ENCODE peak calls at places on chromosome 17, in five cellular contexts. P, H, V, T and X are unnamed samples.

GRCh38 chr17:50620848-50621247 is 13.8 kb upstream of the ABCC3 start:
- DNase-seq in H (no peak), P (no peak), T (no peak), V (no peak), X (no peak)

GRCh38 chr17:17921192-17922082 is 50.8 kb downstream of the TOM1L2 start:
- DNase-seq in H (peak; percentile 87), V (no peak), P (peak; percentile 92), T (no peak), X (peak; percentile 97)

GRCh38 chr17:43010667-43011308 is 4.2 kb downstream of the IFI35 start:
- DNase-seq in P (no peak), H (no peak), V (peak; percentile 75), T (no peak), X (no peak)

GRCh38 chr17:49016775-49017463 is 19.7 kb downstream of the IGF2BP1 start:
- DNase-seq in T (no peak), P (peak; percentile 89), V (peak; percentile 42), H (no peak), X (peak; percentile 94)

GRCh38 chr17:77475012-77475976 is 334.5 kb downstream of the SEC14L1 start:
- DNase-seq in T (no peak), V (no peak), H (peak; percentile 44), P (peak; percentile 94), X (peak; percentile 75)

GRCh38 chr17:19720631-19721426 is 4.4 kb upstream of the SLC47A2 start:
- DNase-seq in P (no peak), T (no peak), V (peak; percentile 75), H (no peak), X (no peak)

GRCh38 chr17:8836821-8837426 is 30.6 kb downstream of the PIK3R6 start:
- DNase-seq in V (no peak), T (no peak), P (no peak), H (no peak), X (no peak)

GRCh38 chr17:78361227-78361683 is 1.4 kb upstream of the SOCS3 start:
- DNase-seq in H (no peak), V (no peak), P (no peak), T (peak; percentile 35), X (no peak)

GRCh38 chr17:8696456-8696855 is 48.2 kb downstream of the CCDC42 start:
- DNase-seq in V (no peak), T (no peak), P (no peak), H (no peak), X (no peak)

GRCh38 chr17:80790021-80790765 is 201.4 kb upstream of the CHMP6 start:
- DNase-seq in T (no peak), H (no peak), P (peak; percentile 17), V (no peak), X (no peak)

GRCh38 chr17:11278984-11279270 is 37.9 kb downstream of the SHISA6 start:
- DNase-seq in P (no peak), H (no peak), V (no peak), T (no peak), X (no peak)

GRCh38 chr17:7383742-7384488 is 3.0 kb downstream of the TNK1 start:
- DNase-seq in P (no peak), T (peak; percentile 54), V (peak; percentile 54), H (no peak), X (peak; percentile 34)

GRCh38 chr17:76566613-76566943 is 19.1 kb downstream of the ST6GALNAC2 start:
- DNase-seq in H (no peak), V (no peak), P (no peak), T (no peak), X (no peak)

GRCh38 chr17:48996696-48997102 is 486 bp upstream of the IGF2BP1 start:
- DNase-seq in T (no peak), H (no peak), V (no peak), P (no peak), X (no peak)

GRCh38 chr17:76191891-76192290 is 48.4 kb downstream of the RNF157 start:
- DNase-seq in H (no peak), V (no peak), P (no peak), T (no peak), X (no peak)

GRCh38 chr17:76188213-76189060 is 47.4 kb upstream of the FOXJ1 start:
- DNase-seq in V (no peak), T (no peak), P (peak; percentile 15), H (no peak), X (no peak)

GRCh38 chr17:78890111-78890897 is 12.7 kb downstream of the CEP295NL start:
- DNase-seq in P (no peak), V (peak; percentile 75), T (no peak), H (no peak), X (no peak)

GRCh38 chr17:75549246-75550138 is 24.0 kb downstream of the LLGL2 start:
- DNase-seq in T (no peak), V (peak; percentile 87), H (no peak), P (no peak), X (no peak)

GRCh38 chr17:50470451-50470850 is 1.8 kb upstream of the CHAD start:
- DNase-seq in P (no peak), T (no peak), V (peak; percentile 83), H (no peak), X (no peak)

GRCh38 chr17:9217151-9218067 is 196.1 kb downstream of the NTN1 start:
- DNase-seq in H (peak; percentile 32), V (no peak), T (no peak), P (peak; percentile 72), X (peak; percentile 84)

GRCh38 chr17:59001158-59001814 is 105.4 kb downstream of the TRIM37 start:
- DNase-seq in P (peak; percentile 18), H (peak; percentile 12), V (peak; percentile 31), T (peak; percentile 21), X (peak; percentile 51)

GRCh38 chr17:78325076-78325712 is 34.7 kb downstream of the SOCS3 start:
- DNase-seq in T (peak; percentile 61), V (peak; percentile 49), P (peak; percentile 55), H (no peak), X (peak; percentile 86)

GRCh38 chr17:8965394-8966168 is at the start of gene PIK3R5:
- DNase-seq in V (peak; percentile 75), P (no peak), H (no peak), T (no peak), X (no peak)

DNA sequence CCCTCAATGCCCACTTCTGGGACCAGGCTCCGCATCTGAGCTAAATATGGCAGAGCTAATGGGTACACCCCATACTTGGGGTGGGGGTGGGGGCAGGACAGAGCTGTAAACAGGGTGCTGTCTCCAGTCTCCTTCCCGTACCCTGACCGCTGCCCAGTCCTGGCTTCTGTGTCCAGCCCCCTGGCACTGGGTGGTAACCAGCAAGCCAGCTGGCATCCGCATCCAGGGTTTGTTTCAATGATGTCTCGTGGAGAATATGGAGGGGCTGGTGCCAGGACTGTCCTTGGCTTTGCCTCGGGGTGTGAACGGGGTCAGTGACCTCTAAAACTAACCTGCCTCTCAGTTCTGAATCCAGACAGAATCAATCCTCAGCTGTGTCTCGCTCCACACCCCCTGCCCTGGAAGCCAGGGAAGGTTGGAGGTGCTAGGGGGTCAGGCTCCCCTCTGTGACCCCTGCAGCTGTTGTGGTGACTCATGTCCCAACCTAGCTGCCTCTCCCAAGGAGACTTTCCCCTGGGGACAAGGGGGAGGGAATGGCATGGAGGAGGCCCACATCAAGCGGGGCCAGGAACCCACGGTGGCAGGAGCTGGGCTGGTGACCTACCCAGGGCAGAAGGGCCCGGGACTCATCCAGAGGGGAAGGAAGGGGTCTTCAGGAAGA is 1.5 kb upstream of the PNMT start:
- DNase-seq in V (no peak), H (no peak), T (no peak), P (no peak), X (peak; percentile 20)
- H3K4me3 ChIP-seq in V (no peak overlapping the region), H (no peak overlapping the region), T (no peak overlapping the region), P (no peak overlapping the region), X (no peak overlapping the region)

DNA sequence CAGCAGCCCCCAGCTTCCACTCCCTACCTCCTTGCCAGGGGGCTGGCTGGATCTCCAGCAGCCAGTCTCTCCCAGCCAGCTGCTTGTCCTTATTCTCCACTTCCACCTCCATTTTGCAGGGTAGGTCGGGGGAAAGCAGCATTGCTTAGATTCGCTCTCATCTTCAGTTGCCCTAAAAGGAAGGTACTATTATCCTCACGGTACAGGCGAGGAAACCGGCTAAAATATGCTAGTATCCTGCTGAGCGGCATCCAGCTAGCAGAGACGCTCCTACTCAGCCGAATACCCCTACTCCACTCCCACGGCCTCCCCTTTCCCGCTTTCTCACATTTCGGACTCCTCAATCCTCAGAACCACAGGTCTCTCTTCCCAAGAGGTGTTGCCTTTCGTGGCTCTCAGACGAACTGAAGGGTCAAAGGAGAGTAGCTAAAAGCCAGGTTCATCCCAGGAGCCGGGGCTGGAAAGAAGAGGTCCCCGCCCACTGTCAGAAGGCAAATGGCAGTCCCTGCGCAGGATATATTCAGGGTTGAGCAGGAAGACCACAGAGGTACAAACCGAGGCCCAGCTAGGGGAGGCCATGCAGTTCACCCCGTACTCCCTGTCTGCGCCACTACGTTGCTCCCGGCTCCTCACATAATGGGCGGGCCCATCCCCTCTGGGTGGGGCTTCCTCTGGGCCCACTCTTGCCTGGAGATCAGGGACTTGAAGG is 1.6 kb upstream of the RAB11FIP4 start:
- DNase-seq in T (no peak), P (no peak), H (no peak), V (no peak), X (no peak)
- TF ChIP-seq CTCF in T (no peak), P (no peak), H (no peak), V (no peak), X (no peak)

GRCh38 chr17:29242051-29242450 is 4.6 kb upstream of the CRYBA1 start:
- DNase-seq in T (no peak), P (no peak), V (no peak), H (no peak), X (no peak)

GRCh38 chr17:29242790-29243189 is 3.9 kb upstream of the CRYBA1 start:
- DNase-seq in H (no peak), V (no peak), T (no peak), P (no peak), X (no peak)

GRCh38 chr17:29240477-29240876 is 6.2 kb upstream of the CRYBA1 start:
- DNase-seq in P (no peak), V (no peak), T (no peak), H (no peak), X (no peak)

GRCh38 chr17:29243792-29244191 is 2.9 kb upstream of the CRYBA1 start:
- DNase-seq in T (no peak), P (peak; percentile 37), V (no peak), H (no peak), X (peak; percentile 57)

DNA sequence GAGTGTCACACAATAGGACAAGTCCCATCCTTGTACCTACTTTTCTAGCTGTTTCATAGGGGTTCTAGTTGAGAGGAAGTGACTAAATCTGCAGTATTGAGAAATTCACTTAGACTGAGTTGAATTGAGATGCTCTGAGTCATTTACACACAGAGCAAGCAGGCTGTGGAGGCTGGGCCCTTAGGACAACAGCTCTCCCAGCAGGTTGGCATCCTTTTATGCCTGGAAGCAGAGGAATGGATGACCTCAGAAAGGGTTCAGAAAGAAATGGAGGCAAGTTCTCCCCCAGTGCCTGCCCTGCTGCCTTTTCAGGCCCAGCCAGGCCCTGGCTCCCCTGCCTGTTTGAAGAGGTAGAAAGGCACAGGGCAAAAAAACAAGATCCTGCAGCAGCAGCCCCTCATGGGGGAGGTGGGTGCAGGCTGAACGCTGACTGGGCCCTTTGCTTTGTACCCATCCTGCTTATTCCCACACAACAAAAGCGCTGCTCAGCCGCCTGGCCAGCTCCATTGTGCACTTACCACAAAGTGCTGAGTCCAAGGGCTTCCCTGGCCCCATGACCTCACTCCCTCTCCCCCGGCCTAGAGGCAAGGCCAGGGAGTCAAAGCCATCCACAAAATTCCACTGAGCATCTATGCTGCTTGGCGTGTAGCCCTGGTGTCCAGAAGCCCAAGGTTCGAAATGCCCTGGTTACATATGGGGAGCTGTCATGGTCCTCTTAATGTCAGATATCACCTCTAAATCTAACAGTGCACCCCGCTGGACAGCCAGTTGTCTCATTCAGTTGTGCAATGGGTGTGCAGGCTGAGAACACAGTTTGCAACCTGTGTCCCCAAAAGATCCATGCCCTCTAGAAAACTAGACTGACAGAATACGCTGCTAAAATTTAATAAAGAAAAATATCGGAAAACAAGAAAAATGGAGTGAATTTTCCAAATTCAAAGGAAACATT is 5.4 kb upstream of the CRYBA1 start:
- DNase-seq in T (no peak), H (peak; percentile 90), V (no peak), P (peak; percentile 96), X (peak; percentile 96)
- H3K4me3 ChIP-seq in T (no peak overlapping the region), H (no peak overlapping the region), V (no peak overlapping the region), P (no peak overlapping the region), X (no peak overlapping the region)

GRCh38 chr17:63436523-63437110 is 9.5 kb downstream of the CYB561 start:
- DNase-seq in P (peak; percentile 44), T (no peak), H (no peak), V (no peak), X (peak; percentile 47)
- TF ChIP-seq CTCF in P (no peak), T (no peak), H (no peak), V (no peak), X (no peak)